ENCODE peak calls at places on chromosomes 16 and 17, in five cellular contexts. M is EL, J is body of pancreas, F is astrocyte, U is NCI-H1048. A is an unnamed sample.

GRCh38 chr17:69506489-69506888 is 92.0 kb downstream of the MAP2K6 start:
- DNase-seq in M (peak), J (no peak), F (no peak), U (no peak), A (peak)

GRCh38 chr16:82943371-82943770 is 316.6 kb downstream of the CDH13 start:
- DNase-seq in M (no peak), J (no peak), F (peak), U (no peak), A (no peak)

GRCh38 chr17:66717680-66718079 is 117.2 kb upstream of the CACNG5 start:
- DNase-seq in M (no peak), J (peak), F (peak), U (no peak), A (no peak)

GRCh38 chr17:17493986-17494466 is 2.2 kb downstream of the RASD1 start:
- DNase-seq in M (no peak), J (no peak), F (no peak), U (no peak), A (no peak)

GRCh38 chr16:15876503-15876902 is 11.9 kb downstream of the CEP20 start:
- DNase-seq in M (no peak), J (no peak), F (no peak), U (no peak), A (no peak)

GRCh38 chr17:17888821-17889220 is 52.0 kb upstream of the SREBF1 start:
- DNase-seq in M (no peak), J (no peak), F (no peak), U (no peak), A (no peak)

GRCh38 chr17:8487130-8487645 is 51.5 kb downstream of the NDEL1 start:
- DNase-seq in M (no peak), J (no peak), F (no peak), U (no peak), A (no peak)

GRCh38 chr16:11677451-11677951 is 9.2 kb downstream of the SNN start:
- DNase-seq in M (peak), J (no peak), F (no peak), U (no peak), A (no peak)

GRCh38 chr16:87583453-87584131 is 18.7 kb upstream of the JPH3 start:
- DNase-seq in M (no peak), J (no peak), F (peak), U (no peak), A (no peak)

GRCh38 chr16:85136705-85137322 is 24.5 kb upstream of the CIBAR2 start:
- DNase-seq in M (peak), J (peak), F (no peak), U (no peak), A (no peak)

GRCh38 chr17:1931759-1932579 is 93.2 kb downstream of the RTN4RL1 start:
- DNase-seq in M (no peak), J (peak), F (peak), U (no peak), A (no peak)

GRCh38 chr16:4481965-4482364 is 5.8 kb downstream of the HMOX2 start:
- DNase-seq in M (no peak), J (no peak), F (no peak), U (no peak), A (no peak)

GRCh38 chr17:44118427-44119050 is 4.9 kb downstream of the HDAC5 start:
- DNase-seq in M (no peak), J (no peak), F (no peak), U (no peak), A (no peak)